ENCODE peak calls at places on chromosomes 3 and 15, in seven cellular contexts. Q, Z, N, X, W, K and V are unnamed samples.

GRCh38 chr3:13655074-13655913 is 106.4 kb downstream of the FBLN2 start:
- DNase-seq in K (peak; percentile 45), W (peak; percentile 96), X (no peak), Q (peak; percentile 62), N (peak; percentile 50), Z (peak; percentile 95), V (no peak)

GRCh38 chr15:37046876-37047614 is 53.3 kb downstream of the MEIS2 start:
- DNase-seq in W (no peak), Z (no peak), N (peak; percentile 59), Q (no peak), K (no peak), X (no peak), V (no peak)

GRCh38 chr3:81490541-81491288 is 270.7 kb downstream of the GBE1 start:
- DNase-seq in W (peak; percentile 5), Q (peak; percentile 87), Z (peak; percentile 3), X (peak; percentile 78), K (peak; percentile 80), N (peak; percentile 80), V (peak; percentile 36)

GRCh38 chr3:12393894-12394293 is 90.4 kb upstream of the TSEN2 start:
- DNase-seq in K (no peak), Z (no peak), X (no peak), W (no peak), Q (no peak), N (peak; percentile 69), V (no peak)

GRCh38 chr15:78291698-78292097 is 7.7 kb downstream of the SKIC8 start:
- DNase-seq in X (no peak), N (no peak), W (no peak), Z (no peak), K (no peak), Q (no peak), V (no peak)

GRCh38 chr3:134008630-134009156 is 21.0 kb downstream of the SLCO2A1 start:
- DNase-seq in X (no peak), Z (no peak), N (peak; percentile 99), W (no peak), Q (no peak), K (no peak), V (peak; percentile 75)

GRCh38 chr3:133943639-133944131 is 48.0 kb upstream of the RAB6B start:
- DNase-seq in K (no peak), N (peak; percentile 88), X (no peak), W (no peak), Z (no peak), Q (no peak), V (peak; percentile 40)

GRCh38 chr15:53586815-53587214 is 172.6 kb downstream of the WDR72 start:
- DNase-seq in X (peak; percentile 53), Q (peak; percentile 75), W (peak; percentile 19), N (no peak), Z (no peak), K (peak; percentile 21), V (no peak)

GRCh38 chr3:102089904-102090492 is 240.7 kb downstream of the NFKBIZ start:
- DNase-seq in N (peak; percentile 99), K (no peak), Q (no peak), X (no peak), Z (no peak), W (no peak), V (no peak)

GRCh38 chr3:13687409-13687989 is 138.6 kb downstream of the FBLN2 start:
- DNase-seq in W (no peak), X (peak; percentile 44), Q (no peak), N (no peak), K (no peak), Z (no peak), V (no peak)

GRCh38 chr3:15523660-15524417 is 2.3 kb upstream of the COLQ start:
- DNase-seq in N (no peak), X (no peak), K (no peak), Z (no peak), W (no peak), Q (no peak), V (no peak)

GRCh38 chr3:83601704-83602103 is 1357.1 kb upstream of the CADM2 start:
- DNase-seq in W (no peak), Z (no peak), K (no peak), X (no peak), N (no peak), Q (no peak), V (no peak)

GRCh38 chr3:129039271-129040038 is 21.1 kb upstream of the GP9 start:
- DNase-seq in W (no peak), Z (no peak), X (no peak), Q (no peak), K (no peak), N (no peak), V (no peak)

GRCh38 chr15:91118796-91119590 is 18.9 kb downstream of the SV2B start:
- DNase-seq in X (no peak), Q (peak; percentile 96), K (no peak), N (no peak), Z (no peak), W (no peak), V (no peak)

GRCh38 chr3:25107918-25108617 is 320.0 kb upstream of the RARB start:
- DNase-seq in Q (no peak), N (no peak), K (no peak), X (no peak), W (no peak), Z (no peak), V (no peak)

GRCh38 chr3:12910356-12911099 is 69.2 kb upstream of the RPL32 start:
- DNase-seq in K (no peak), Q (peak; percentile 66), W (no peak), Z (no peak), X (no peak), N (no peak), V (no peak)

GRCh38 chr3:54951405-54951804 is 23.5 kb upstream of the LRTM1 start:
- DNase-seq in W (peak; percentile 4), Z (no peak), Q (peak; percentile 70), X (peak; percentile 51), K (peak; percentile 1), N (peak; percentile 94), V (peak; percentile 80)

GRCh38 chr3:17258823-17259436 is 374.2 kb downstream of the PLCL2 start:
- DNase-seq in Q (no peak), K (no peak), N (peak; percentile 49), W (peak; percentile 35), X (no peak), Z (peak; percentile 31), V (no peak)

GRCh38 chr3:118987466-118987865 is 47.2 kb downstream of the IGSF11 start:
- DNase-seq in Z (no peak), X (peak; percentile 38), K (no peak), N (peak; percentile 33), W (no peak), Q (no peak), V (no peak)

GRCh38 chr15:98684441-98684840 is 36.1 kb downstream of the IGF1R start:
- DNase-seq in K (no peak), N (peak; percentile 89), Z (no peak), X (no peak), Q (no peak), W (peak; percentile 40), V (peak; percentile 12)

GRCh38 chr15:33985287-33985686 is 17.0 kb downstream of the CHRM5 start:
- DNase-seq in Q (no peak), N (peak; percentile 91), Z (no peak), K (no peak), X (no peak), W (no peak), V (no peak)

GRCh38 chr3:127483902-127484591 is 106.5 kb downstream of the TPRA1 start:
- DNase-seq in X (no peak), Z (no peak), W (no peak), Q (no peak), K (peak; percentile 77), N (no peak), V (no peak)

GRCh38 chr15:98896002-98896721 is 111.4 kb downstream of the PGPEP1L start:
- DNase-seq in X (no peak), N (peak; percentile 84), Q (no peak), Z (no peak), W (no peak), K (no peak), V (peak; percentile 28)

GRCh38 chr3:62567097-62568021 is 194.0 kb upstream of the FEZF2 start:
- DNase-seq in W (no peak), X (peak; percentile 55), Q (no peak), Z (no peak), K (no peak), N (peak; percentile 90), V (no peak)

GRCh38 chr15:67832031-67832551 is 6.8 kb downstream of the SKOR1 start:
- DNase-seq in Q (peak; percentile 42), N (peak; percentile 55), K (no peak), Z (peak; percentile 85), W (peak; percentile 79), X (no peak), V (no peak)

GRCh38 chr3:160374472-160374871 is 24.6 kb downstream of the IFT80 start:
- DNase-seq in Q (no peak), Z (no peak), K (no peak), W (no peak), X (no peak), N (peak; percentile 28), V (no peak)

GRCh38 chr15:56654216-56654615 is 79.1 kb downstream of the ZNF280D start:
- DNase-seq in K (no peak), X (no peak), W (no peak), N (no peak), Q (no peak), Z (no peak), V (no peak)

GRCh38 chr3:70811880-70812279 is 499.4 kb upstream of the MDFIC2 start:
- DNase-seq in Z (no peak), X (no peak), W (no peak), K (no peak), N (peak; percentile 70), Q (no peak), V (no peak)

GRCh38 chr3:81910244-81910852 is 148.9 kb upstream of the GBE1 start:
- DNase-seq in N (peak; percentile 39), X (no peak), K (peak; percentile 3), Z (no peak), Q (peak; percentile 24), W (no peak), V (peak; percentile 12)

GRCh38 chr15:29821416-29822099 is 710 bp downstream of the TJP1 start:
- DNase-seq in Z (peak; percentile 70), X (peak; percentile 73), K (peak; percentile 27), N (peak; percentile 86), W (peak; percentile 51), Q (peak; percentile 73), V (peak; percentile 59)

GRCh38 chr3:155753038-155753647 is 8.3 kb upstream of the PLCH1 start:
- DNase-seq in Q (no peak), N (peak; percentile 41), K (no peak), W (no peak), X (no peak), Z (no peak), V (no peak)

GRCh38 chr3:133292251-133292650 is 107.6 kb upstream of the BFSP2 start:
- DNase-seq in W (no peak), N (no peak), Z (no peak), Q (no peak), X (no peak), K (no peak), V (no peak)

GRCh38 chr3:94303897-94304296 is 241.0 kb downstream of the NSUN3 start:
- DNase-seq in Q (no peak), X (no peak), K (no peak), N (no peak), Z (no peak), W (no peak), V (no peak)

GRCh38 chr3:71423151-71423906 is 160.2 kb downstream of the FOXP1 start:
- DNase-seq in W (no peak), K (no peak), X (no peak), Q (peak; percentile 12), Z (no peak), N (peak; percentile 66), V (no peak)

GRCh38 chr15:74826372-74826819 is at the start of gene CPLX3:
- DNase-seq in N (peak; percentile 30), Z (peak; percentile 74), W (peak; percentile 54), X (no peak), Q (no peak), K (peak; percentile 47), V (no peak)